ENCODE peak calls at places on chromosomes 2 and 18, in nine cellular contexts. Y is stimulated activated CD4-positive, alpha-beta T cell treated with anti-CD3 and anti-CD28 coated beads, Interleukin-1b, Interleukin-23, amount 100 ng/mL, for 48 hours; A is lower lobe of right lung; C is HCEC 1CT; F is stimulated activated CD8-positive, alpha-beta memory T cell treated with anti-CD3 and anti-CD28 coated beads, Interleukin-7, amount 100 ng/mL, for 24 hours; V is T-cell; I is activated CD4-positive, alpha-beta memory T cell treated with anti-CD3 and anti-CD28 coated beads, Interleukin-2, amount 10 ng/mL, durations not matched to agents 7 days and 5 days; R is GM23248; P is NCI-H1092. W is an unnamed sample.

GRCh38 chr2:218536804-218537494 is 31.2 kb downstream of the USP37 start:
- DNase-seq in Y (no peak), A (no peak), C (no peak), F (no peak), V (no peak), I (no peak), R (peak), P (no peak), W (no peak)

GRCh38 chr2:10775831-10776230 is 36.8 kb downstream of the PDIA6 start:
- DNase-seq in Y (no peak), A (no peak), C (no peak), F (no peak), V (no peak), I (no peak), R (no peak), P (no peak), W (no peak)

GRCh38 chr2:37911296-37911888 is 13.7 kb upstream of the RMDN2 start:
- DNase-seq in Y (no peak), A (no peak), C (peak), F (no peak), V (no peak), I (no peak), R (no peak), P (no peak), W (no peak)

GRCh38 chr2:12819098-12819465 is 102.3 kb downstream of the TRIB2 start:
- DNase-seq in Y (no peak), A (no peak), C (peak), F (no peak), V (no peak), I (no peak), R (peak), P (no peak), W (no peak)

GRCh38 chr2:109256921-109257320 is 127.9 kb downstream of the SH3RF3 start:
- DNase-seq in Y (no peak), A (no peak), C (peak), F (no peak), V (no peak), I (no peak), R (peak), P (no peak), W (no peak)

GRCh38 chr2:206230060-206230890 is 44.2 kb upstream of the ZDBF2 start:
- DNase-seq in Y (no peak), A (no peak), C (no peak), F (no peak), V (no peak), I (no peak), R (peak), P (no peak), W (no peak)

GRCh38 chr18:22667616-22668422 is 250.1 kb upstream of the CTAGE1 start:
- DNase-seq in Y (no peak), A (no peak), C (peak), F (no peak), V (no peak), I (no peak), R (peak), P (no peak), W (no peak)

GRCh38 chr2:13009027-13009426 is 292.3 kb downstream of the TRIB2 start:
- DNase-seq in Y (no peak), A (no peak), C (peak), F (no peak), V (no peak), I (no peak), R (peak), P (no peak), W (no peak)

GRCh38 chr2:101467306-101467705 is 7.6 kb downstream of the RFX8 start:
- DNase-seq in Y (no peak), A (no peak), C (no peak), F (no peak), V (no peak), I (no peak), R (no peak), P (no peak), W (no peak)

GRCh38 chr2:161199885-161200284 is 39.7 kb downstream of the TANK start:
- DNase-seq in Y (no peak), A (no peak), C (no peak), F (no peak), V (no peak), I (no peak), R (no peak), P (no peak), W (no peak)

GRCh38 chr2:8589721-8590120 is 92.1 kb upstream of the ID2 start:
- DNase-seq in Y (no peak), A (no peak), C (no peak), F (no peak), V (no peak), I (no peak), R (no peak), P (no peak), W (no peak)

GRCh38 chr2:118380915-118381653 is 292.8 kb downstream of the INSIG2 start:
- DNase-seq in Y (no peak), A (no peak), C (no peak), F (no peak), V (no peak), I (no peak), R (peak), P (no peak), W (no peak)

GRCh38 chr2:151028691-151029176 is 232.9 kb downstream of the RBM43 start:
- DNase-seq in Y (no peak), A (no peak), C (no peak), F (no peak), V (no peak), I (no peak), R (no peak), P (no peak), W (no peak)

GRCh38 chr2:239502430-239503221 is 101.8 kb upstream of the HDAC4 start:
- DNase-seq in Y (no peak), A (peak), C (no peak), F (no peak), V (no peak), I (no peak), R (no peak), P (peak), W (no peak)

GRCh38 chr2:37414470-37414949 is 70.1 kb downstream of the QPCT start:
- DNase-seq in Y (no peak), A (no peak), C (peak), F (no peak), V (no peak), I (no peak), R (peak), P (peak), W (peak)

GRCh38 chr18:63881851-63882250 is 5.7 kb upstream of the SERPINB2 start:
- DNase-seq in Y (no peak), A (no peak), C (peak), F (no peak), V (no peak), I (no peak), R (peak), P (no peak), W (no peak)

GRCh38 chr18:33355263-33355662 is 85.3 kb downstream of the CCDC178 start:
- DNase-seq in Y (no peak), A (no peak), C (no peak), F (no peak), V (no peak), I (no peak), R (no peak), P (no peak), W (no peak)

GRCh38 chr2:30425326-30425725 is 21.7 kb upstream of the LCLAT1 start:
- DNase-seq in Y (no peak), A (no peak), C (no peak), F (no peak), V (no peak), I (no peak), R (peak), P (no peak), W (no peak)

GRCh38 chr2:77434880-77435279 is 87.3 kb downstream of the LRRTM4 start:
- DNase-seq in Y (no peak), A (no peak), C (no peak), F (no peak), V (no peak), I (no peak), R (no peak), P (no peak), W (no peak)

GRCh38 chr2:73386342-73386868 is 769 bp downstream of the ALMS1 start:
- DNase-seq in Y (no peak), A (no peak), C (no peak), F (no peak), V (no peak), I (no peak), R (no peak), P (no peak), W (no peak)

GRCh38 chr2:68041704-68042245 is 21.0 kb downstream of the C1D start:
- DNase-seq in Y (no peak), A (no peak), C (no peak), F (no peak), V (no peak), I (no peak), R (no peak), P (no peak), W (no peak)

GRCh38 chr2:138298900-138299299 is 202.7 kb upstream of the SPOPL start:
- DNase-seq in Y (no peak), A (no peak), C (no peak), F (no peak), V (no peak), I (no peak), R (no peak), P (no peak), W (no peak)